ENCODE peak calls at places on chromosome 9, in eight cellular contexts. U is NCI-H146; F is PC-9; I is T-helper 2 cell treated with Interferon-gamma antibody and Interleukin-4, amounts not matched to agents 5 μg/mL and 100 μg/mL, for 36 hours; O is lower leg skin; C is H9; Q is T-helper 1 cell; J is NT2/D1. Y is an unnamed sample.

GRCh38 chr9:38024036-38024681 is 44.9 kb downstream of the SHB start:
- DNase-seq in I (no peak), U (peak), F (peak), J (no peak), Q (no peak), C (peak), O (no peak), Y (no peak)

GRCh38 chr9:121651014-121651294 is 480 bp upstream of the DAB2IP start:
- DNase-seq in J (no peak), O (no peak), Q (no peak), U (no peak), F (no peak), C (no peak), I (no peak), Y (no peak)

GRCh38 chr9:93028448-93029006 is 30.0 kb upstream of the SUSD3 start:
- DNase-seq in C (no peak), U (no peak), Q (peak), J (no peak), O (no peak), F (no peak), I (peak), Y (peak)

GRCh38 chr9:81103597-81104471 is 585.5 kb downstream of the TLE1 start:
- DNase-seq in O (no peak), C (no peak), Q (no peak), J (no peak), F (no peak), U (no peak), I (no peak), Y (no peak)

GRCh38 chr9:133563286-133564213 is 29.0 kb downstream of the ADAMTSL2 start:
- DNase-seq in Q (no peak), J (no peak), O (no peak), C (no peak), F (peak), I (no peak), U (peak), Y (no peak)

GRCh38 chr9:90965141-90965910 is 163.7 kb downstream of the SYK start:
- DNase-seq in C (no peak), Q (no peak), O (peak), F (no peak), I (no peak), U (no peak), J (no peak), Y (no peak)

GRCh38 chr9:69513291-69513690 is 158.9 kb downstream of the APBA1 start:
- DNase-seq in U (no peak), C (no peak), F (no peak), J (no peak), I (no peak), O (no peak), Q (no peak), Y (no peak)

GRCh38 chr9:136545065-136545965 is 533 bp downstream of the NOTCH1 start:
- DNase-seq in I (peak), F (peak), O (peak), U (no peak), J (no peak), C (no peak), Q (peak), Y (peak)

GRCh38 chr9:133532937-133533668 is 1.4 kb upstream of the ADAMTSL2 start:
- DNase-seq in O (no peak), Q (peak), U (peak), I (peak), J (peak), F (peak), C (peak), Y (peak)

GRCh38 chr9:96242829-96243228 is 59.1 kb downstream of the HSD17B3 start:
- DNase-seq in I (no peak), J (no peak), C (no peak), U (no peak), Q (no peak), O (peak), F (no peak), Y (no peak)

GRCh38 chr9:121107041-121107440 is 32.3 kb downstream of the CNTRL start:
- DNase-seq in I (no peak), C (no peak), U (no peak), Q (no peak), F (no peak), O (no peak), J (no peak), Y (peak)

GRCh38 chr9:70142101-70142500 is 98.5 kb downstream of the MAMDC2 start:
- DNase-seq in J (no peak), I (no peak), Q (no peak), O (no peak), C (no peak), U (no peak), F (no peak), Y (no peak)

GRCh38 chr9:137311971-137312851 is 10.1 kb upstream of the NRARP start:
- DNase-seq in F (peak), U (no peak), I (no peak), Q (no peak), C (no peak), O (no peak), J (no peak), Y (no peak)

GRCh38 chr9:91422832-91423711 is 560 bp downstream of the NFIL3 start:
- DNase-seq in Q (peak), C (peak), J (no peak), U (peak), O (peak), I (peak), F (peak), Y (peak)

GRCh38 chr9:127136081-127136879 is 13.8 kb upstream of the ANGPTL2 start:
- DNase-seq in O (peak), C (no peak), J (no peak), Q (no peak), U (no peak), F (no peak), I (no peak), Y (no peak)

GRCh38 chr9:91884746-91885687 is 65.0 kb downstream of the ROR2 start:
- DNase-seq in I (no peak), U (no peak), Q (no peak), O (peak), F (no peak), C (peak), J (no peak), Y (no peak)

GRCh38 chr9:126661521-126662251 is 48.0 kb downstream of the LMX1B start:
- DNase-seq in C (peak), Q (no peak), I (no peak), O (no peak), F (peak), U (peak), J (peak), Y (no peak)

GRCh38 chr9:78781681-78782080 is 484.8 kb downstream of the PSAT1 start:
- DNase-seq in J (no peak), I (no peak), U (no peak), Q (no peak), C (no peak), F (no peak), O (no peak), Y (no peak)

GRCh38 chr9:113620377-113621161 is 157.0 kb downstream of the RGS3 start:
- DNase-seq in J (peak), F (peak), C (peak), I (peak), Q (no peak), O (peak), U (peak), Y (no peak)

GRCh38 chr9:128316421-128316820 is 5.8 kb downstream of the TRUB2 start:
- DNase-seq in Q (no peak), J (no peak), U (no peak), O (no peak), C (no peak), F (no peak), I (no peak), Y (no peak)

GRCh38 chr9:95494416-95495371 is 22.1 kb downstream of the PTCH1 start:
- DNase-seq in U (no peak), O (peak), Q (peak), J (no peak), I (peak), F (no peak), C (peak), Y (peak)

GRCh38 chr9:70466976-70467551 is 52.6 kb upstream of the KLF9 start:
- DNase-seq in O (no peak), Q (no peak), C (no peak), F (no peak), U (no peak), I (peak), J (no peak), Y (no peak)

GRCh38 chr9:137167113-137167751 is 2.6 kb downstream of the LRRC26 start:
- DNase-seq in O (no peak), F (no peak), J (no peak), U (peak), I (no peak), Q (no peak), C (no peak), Y (no peak)

GRCh38 chr9:126127591-126127990 is 199.0 kb upstream of the MVB12B start:
- DNase-seq in I (no peak), C (peak), O (peak), Q (no peak), U (no peak), J (no peak), F (no peak), Y (no peak)

GRCh38 chr9:69171049-69171448 is 3.0 kb upstream of the TJP2 start:
- DNase-seq in Q (no peak), F (peak), O (no peak), C (no peak), U (no peak), J (no peak), I (no peak), Y (no peak)

GRCh38 chr9:84238652-84239051 is 101.9 kb downstream of the SLC28A3 start:
- DNase-seq in I (no peak), F (no peak), J (peak), O (no peak), Q (no peak), U (no peak), C (no peak), Y (no peak)

GRCh38 chr9:23638011-23638410 is 188.0 kb downstream of the ELAVL2 start:
- DNase-seq in J (no peak), C (no peak), I (no peak), F (no peak), U (no peak), Q (no peak), O (no peak), Y (no peak)

GRCh38 chr9:89635007-89635742 is 30.4 kb downstream of the GADD45G start:
- DNase-seq in C (no peak), I (no peak), J (no peak), Q (no peak), F (no peak), O (no peak), U (peak), Y (no peak)

Y was measured in T-cell.